ENCODE peak calls at places on chromosomes 13 and 19, in eight cellular contexts. One of them, this sample, is unnamed.

GRCh38 chr13:100860866-100861265 is 186.3 kb upstream of the TMTC4 start:
- DNase-seq in RWPE2: no peak
- DNase-seq in tibial nerve: no peak
- DNase-seq in cardiac fibroblast: peak
- DNase-seq in breast epithelium: no peak
- DNase-seq in heart left ventricle: no peak
- DNase-seq in esophagus squamous epithelium: no peak
- DNase-seq in lung: no peak
- DNase-seq in this sample: no peak

GRCh38 chr13:78978381-78978998 is 319.5 kb upstream of the OBI1 start:
- DNase-seq in heart left ventricle: no peak
- DNase-seq in RWPE2: no peak
- DNase-seq in lung: peak
- DNase-seq in tibial nerve: no peak
- DNase-seq in cardiac fibroblast: peak
- DNase-seq in breast epithelium: no peak
- DNase-seq in esophagus squamous epithelium: peak
- DNase-seq in this sample: peak

GRCh38 chr13:45137501-45137880 is 17.2 kb downstream of the GTF2F2 start:
- DNase-seq in heart left ventricle: no peak
- DNase-seq in lung: no peak
- DNase-seq in breast epithelium: no peak
- DNase-seq in esophagus squamous epithelium: no peak
- DNase-seq in tibial nerve: no peak
- DNase-seq in cardiac fibroblast: no peak
- DNase-seq in RWPE2: no peak
- DNase-seq in this sample: no peak

GRCh38 chr19:8575467-8575997 is 1.7 kb downstream of the MYO1F start:
- DNase-seq in heart left ventricle: no peak
- DNase-seq in tibial nerve: no peak
- DNase-seq in breast epithelium: no peak
- DNase-seq in RWPE2: no peak
- DNase-seq in esophagus squamous epithelium: no peak
- DNase-seq in cardiac fibroblast: peak
- DNase-seq in lung: no peak
- DNase-seq in this sample: no peak

GRCh38 chr19:4557186-4557970 is 2.1 kb downstream of the SEMA6B start:
- DNase-seq in RWPE2: peak
- DNase-seq in cardiac fibroblast: no peak
- DNase-seq in lung: no peak
- DNase-seq in breast epithelium: no peak
- DNase-seq in esophagus squamous epithelium: no peak
- DNase-seq in heart left ventricle: no peak
- DNase-seq in tibial nerve: no peak
- DNase-seq in this sample: no peak

GRCh38 chr13:99985886-99986527 is 4.4 kb downstream of the ZIC2 start:
- DNase-seq in heart left ventricle: no peak
- DNase-seq in esophagus squamous epithelium: no peak
- DNase-seq in cardiac fibroblast: no peak
- DNase-seq in breast epithelium: no peak
- DNase-seq in RWPE2: no peak
- DNase-seq in lung: no peak
- DNase-seq in tibial nerve: no peak
- DNase-seq in this sample: no peak

GRCh38 chr13:24997367-24997967 is 98.5 kb upstream of the PABPC3 start:
- DNase-seq in lung: no peak
- DNase-seq in breast epithelium: no peak
- DNase-seq in RWPE2: no peak
- DNase-seq in tibial nerve: no peak
- DNase-seq in cardiac fibroblast: peak
- DNase-seq in esophagus squamous epithelium: no peak
- DNase-seq in heart left ventricle: no peak
- DNase-seq in this sample: no peak

GRCh38 chr13:30133976-30134375 is 173.4 kb downstream of the KATNAL1 start:
- DNase-seq in lung: no peak
- DNase-seq in heart left ventricle: no peak
- DNase-seq in esophagus squamous epithelium: no peak
- DNase-seq in RWPE2: no peak
- DNase-seq in cardiac fibroblast: peak
- DNase-seq in breast epithelium: no peak
- DNase-seq in tibial nerve: no peak
- DNase-seq in this sample: no peak

GRCh38 chr13:95298169-95298940 is 2.9 kb downstream of the ABCC4 start:
- DNase-seq in esophagus squamous epithelium: no peak
- DNase-seq in heart left ventricle: no peak
- DNase-seq in RWPE2: no peak
- DNase-seq in cardiac fibroblast: no peak
- DNase-seq in tibial nerve: no peak
- DNase-seq in breast epithelium: no peak
- DNase-seq in lung: peak
- DNase-seq in this sample: no peak

GRCh38 chr13:96003304-96003703 is 49.9 kb downstream of the UGGT2 start:
- DNase-seq in cardiac fibroblast: peak
- DNase-seq in heart left ventricle: no peak
- DNase-seq in esophagus squamous epithelium: no peak
- DNase-seq in breast epithelium: no peak
- DNase-seq in lung: no peak
- DNase-seq in RWPE2: no peak
- DNase-seq in tibial nerve: no peak
- DNase-seq in this sample: no peak

GRCh38 chr19:6481541-6482342 is at the start of gene DENND1C:
- DNase-seq in lung: no peak
- DNase-seq in RWPE2: no peak
- DNase-seq in esophagus squamous epithelium: peak
- DNase-seq in tibial nerve: no peak
- DNase-seq in heart left ventricle: peak
- DNase-seq in breast epithelium: no peak
- DNase-seq in cardiac fibroblast: peak
- DNase-seq in this sample: no peak

GRCh38 chr13:77511552-77511951 is 24.0 kb upstream of the SCEL start:
- DNase-seq in tibial nerve: no peak
- DNase-seq in esophagus squamous epithelium: no peak
- DNase-seq in RWPE2: no peak
- DNase-seq in heart left ventricle: no peak
- DNase-seq in lung: no peak
- DNase-seq in cardiac fibroblast: peak
- DNase-seq in breast epithelium: no peak
- DNase-seq in this sample: no peak

GRCh38 chr19:15161028-15161984 is 39.5 kb downstream of the NOTCH3 start:
- DNase-seq in RWPE2: no peak
- DNase-seq in esophagus squamous epithelium: no peak
- DNase-seq in tibial nerve: no peak
- DNase-seq in heart left ventricle: no peak
- DNase-seq in lung: no peak
- DNase-seq in breast epithelium: no peak
- DNase-seq in cardiac fibroblast: peak
- DNase-seq in this sample: no peak

GRCh38 chr13:33797622-33798021 is 20.3 kb upstream of the RFC3 start:
- DNase-seq in lung: no peak
- DNase-seq in tibial nerve: no peak
- DNase-seq in breast epithelium: no peak
- DNase-seq in heart left ventricle: no peak
- DNase-seq in esophagus squamous epithelium: no peak
- DNase-seq in cardiac fibroblast: peak
- DNase-seq in RWPE2: no peak
- DNase-seq in this sample: peak

GRCh38 chr13:38763446-38764381 is 76.8 kb downstream of the FREM2 start:
- DNase-seq in tibial nerve: no peak
- DNase-seq in heart left ventricle: no peak
- DNase-seq in breast epithelium: no peak
- DNase-seq in esophagus squamous epithelium: no peak
- DNase-seq in lung: no peak
- DNase-seq in RWPE2: no peak
- DNase-seq in cardiac fibroblast: peak
- DNase-seq in this sample: peak

GRCh38 chr13:75368167-75368566 is 113.8 kb downstream of the TBC1D4 start:
- DNase-seq in RWPE2: no peak
- DNase-seq in tibial nerve: no peak
- DNase-seq in lung: no peak
- DNase-seq in breast epithelium: no peak
- DNase-seq in esophagus squamous epithelium: no peak
- DNase-seq in cardiac fibroblast: peak
- DNase-seq in heart left ventricle: peak
- DNase-seq in this sample: no peak

GRCh38 chr13:74187564-74187963 is 53.4 kb upstream of the KLF12 start:
- DNase-seq in heart left ventricle: no peak
- DNase-seq in breast epithelium: no peak
- DNase-seq in tibial nerve: no peak
- DNase-seq in RWPE2: no peak
- DNase-seq in esophagus squamous epithelium: no peak
- DNase-seq in lung: no peak
- DNase-seq in cardiac fibroblast: peak
- DNase-seq in this sample: no peak

GRCh38 chr13:100601716-100602115 is 13.1 kb upstream of the GGACT start:
- DNase-seq in heart left ventricle: no peak
- DNase-seq in lung: no peak
- DNase-seq in esophagus squamous epithelium: no peak
- DNase-seq in tibial nerve: no peak
- DNase-seq in RWPE2: no peak
- DNase-seq in breast epithelium: no peak
- DNase-seq in cardiac fibroblast: no peak
- DNase-seq in this sample: no peak

GRCh38 chr19:2454199-2454961 is 2.4 kb downstream of the LMNB2 start:
- DNase-seq in tibial nerve: no peak
- DNase-seq in lung: no peak
- DNase-seq in heart left ventricle: no peak
- DNase-seq in cardiac fibroblast: no peak
- DNase-seq in RWPE2: no peak
- DNase-seq in breast epithelium: no peak
- DNase-seq in esophagus squamous epithelium: no peak
- DNase-seq in this sample: no peak
- H3K4me3 ChIP-seq in tibial nerve: no peak
- H3K4me3 ChIP-seq in lung: no peak
- H3K4me3 ChIP-seq in heart left ventricle: no peak
- H3K4me3 ChIP-seq in cardiac fibroblast: no peak
- H3K4me3 ChIP-seq in RWPE2: no peak
- H3K4me3 ChIP-seq in breast epithelium: no peak
- H3K4me3 ChIP-seq in esophagus squamous epithelium: no peak
- H3K4me3 ChIP-seq in this sample: no peak

GRCh38 chr13:102141625-102142472 is 260.0 kb downstream of the FGF14 start:
- DNase-seq in breast epithelium: no peak
- DNase-seq in RWPE2: no peak
- DNase-seq in tibial nerve: no peak
- DNase-seq in lung: no peak
- DNase-seq in esophagus squamous epithelium: no peak
- DNase-seq in cardiac fibroblast: peak
- DNase-seq in heart left ventricle: no peak
- DNase-seq in this sample: no peak

GRCh38 chr13:102142473-102142826 is 259.4 kb downstream of the FGF14 start:
- DNase-seq in RWPE2: no peak
- DNase-seq in heart left ventricle: no peak
- DNase-seq in lung: no peak
- DNase-seq in breast epithelium: no peak
- DNase-seq in cardiac fibroblast: no peak
- DNase-seq in esophagus squamous epithelium: no peak
- DNase-seq in tibial nerve: no peak
- DNase-seq in this sample: no peak

GRCh38 chr13:102147353-102147752 is 254.5 kb downstream of the FGF14 start:
- DNase-seq in lung: no peak
- DNase-seq in RWPE2: no peak
- DNase-seq in breast epithelium: no peak
- DNase-seq in cardiac fibroblast: no peak
- DNase-seq in esophagus squamous epithelium: no peak
- DNase-seq in heart left ventricle: no peak
- DNase-seq in tibial nerve: no peak
- DNase-seq in this sample: no peak

DNA sequence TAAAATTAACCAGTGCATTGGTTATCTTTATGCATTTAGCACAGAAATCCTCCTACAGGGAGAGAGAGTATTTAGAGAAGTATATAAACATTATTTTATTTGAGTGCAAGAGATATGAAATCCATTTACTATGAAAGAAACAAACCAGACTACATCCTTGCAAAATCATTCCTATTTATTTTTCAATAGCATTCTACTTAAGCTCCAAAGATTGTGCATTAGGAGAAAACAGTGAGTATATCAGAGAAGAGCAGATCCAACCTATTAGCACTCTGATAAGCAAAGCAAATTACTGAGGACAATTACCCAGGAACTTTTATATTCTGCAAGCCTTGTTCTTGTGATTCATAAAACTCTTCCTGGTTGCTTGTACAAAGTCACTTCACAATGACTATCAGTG is 256.1 kb downstream of the FGF14 start:
- DNase-seq in heart left ventricle: no peak
- DNase-seq in RWPE2: no peak
- DNase-seq in tibial nerve: no peak
- DNase-seq in lung: no peak
- DNase-seq in esophagus squamous epithelium: no peak
- DNase-seq in cardiac fibroblast: no peak
- DNase-seq in breast epithelium: no peak
- DNase-seq in this sample: no peak
- TF ChIP-seq CTCF in heart left ventricle: no peak
- TF ChIP-seq CTCF in RWPE2: no peak
- TF ChIP-seq CTCF in tibial nerve: no peak
- TF ChIP-seq CTCF in lung: no peak
- TF ChIP-seq CTCF in esophagus squamous epithelium: no peak
- TF ChIP-seq CTCF in cardiac fibroblast: no peak
- TF ChIP-seq CTCF in breast epithelium: no peak
- TF ChIP-seq CTCF in this sample: no peak

GRCh38 chr19:46975011-46975917 is 44.4 kb upstream of the NPAS1 start:
- DNase-seq in breast epithelium: no peak
- DNase-seq in lung: no peak
- DNase-seq in cardiac fibroblast: peak
- DNase-seq in RWPE2: no peak
- DNase-seq in tibial nerve: no peak
- DNase-seq in heart left ventricle: no peak
- DNase-seq in esophagus squamous epithelium: no peak
- DNase-seq in this sample: no peak

GRCh38 chr19:46974181-46974580 is 45.5 kb upstream of the NPAS1 start:
- DNase-seq in breast epithelium: no peak
- DNase-seq in cardiac fibroblast: no peak
- DNase-seq in tibial nerve: no peak
- DNase-seq in esophagus squamous epithelium: no peak
- DNase-seq in heart left ventricle: no peak
- DNase-seq in RWPE2: no peak
- DNase-seq in lung: no peak
- DNase-seq in this sample: no peak

GRCh38 chr19:46977548-46977947 is 42.1 kb upstream of the NPAS1 start:
- DNase-seq in breast epithelium: no peak
- DNase-seq in RWPE2: no peak
- DNase-seq in heart left ventricle: peak
- DNase-seq in cardiac fibroblast: no peak
- DNase-seq in esophagus squamous epithelium: no peak
- DNase-seq in lung: no peak
- DNase-seq in tibial nerve: no peak
- DNase-seq in this sample: no peak

GRCh38 chr19:46976845-46977320 is 42.8 kb upstream of the NPAS1 start:
- DNase-seq in breast epithelium: no peak
- DNase-seq in heart left ventricle: peak
- DNase-seq in tibial nerve: no peak
- DNase-seq in RWPE2: no peak
- DNase-seq in esophagus squamous epithelium: no peak
- DNase-seq in cardiac fibroblast: peak
- DNase-seq in lung: no peak
- DNase-seq in this sample: no peak

GRCh38 chr19:46975918-46976782 is 43.5 kb upstream of the NPAS1 start:
- DNase-seq in breast epithelium: peak
- DNase-seq in tibial nerve: peak
- DNase-seq in esophagus squamous epithelium: no peak
- DNase-seq in cardiac fibroblast: peak
- DNase-seq in RWPE2: no peak
- DNase-seq in lung: peak
- DNase-seq in heart left ventricle: peak
- DNase-seq in this sample: peak
- H3K4me3 ChIP-seq in breast epithelium: peak
- H3K4me3 ChIP-seq in tibial nerve: no peak
- H3K4me3 ChIP-seq in esophagus squamous epithelium: no peak
- H3K4me3 ChIP-seq in cardiac fibroblast: no peak
- H3K4me3 ChIP-seq in RWPE2: no peak
- H3K4me3 ChIP-seq in lung: no peak
- H3K4me3 ChIP-seq in heart left ventricle: no peak
- H3K4me3 ChIP-seq in this sample: no peak

GRCh38 chr19:43425567-43426392 is 11.1 kb downstream of the TEX101 start:
- DNase-seq in tibial nerve: no peak
- DNase-seq in RWPE2: no peak
- DNase-seq in heart left ventricle: no peak
- DNase-seq in lung: no peak
- DNase-seq in esophagus squamous epithelium: no peak
- DNase-seq in cardiac fibroblast: peak
- DNase-seq in breast epithelium: peak
- DNase-seq in this sample: peak
- TF ChIP-seq CTCF in tibial nerve: peak
- TF ChIP-seq CTCF in RWPE2: peak
- TF ChIP-seq CTCF in heart left ventricle: peak
- TF ChIP-seq CTCF in lung: no peak
- TF ChIP-seq CTCF in esophagus squamous epithelium: peak
- TF ChIP-seq CTCF in cardiac fibroblast: peak
- TF ChIP-seq CTCF in breast epithelium: no peak
- TF ChIP-seq CTCF in this sample: peak